ENCODE peak calls at places on chromosomes 7 and 10, in nine cellular contexts. C is cardiac muscle cell; G is hepatocyte; B is lower lobe of right lung; R is A549; J is prostate gland; U is Peyer's patch; Y is CD4-positive, alpha-beta T cell; Z is gastrocnemius medialis. K is an unnamed sample.

GRCh38 chr7:4772306-4772705 is 3.1 kb upstream of the AP5Z1 start:
- DNase-seq in C (no peak), G (no peak), B (no peak), R (no peak), J (no peak), U (no peak), Y (no peak), Z (no peak), K (no peak)

GRCh38 chr10:119246862-119247549 is 39.6 kb downstream of the GRK5 start:
- DNase-seq in C (peak; percentile 79), G (no peak), B (peak; percentile 55), R (no peak), J (no peak), U (no peak), Y (no peak), Z (peak; percentile 23), K (no peak)

GRCh38 chr10:87092861-87093460 is 1.7 kb downstream of the GLUD1 start:
- DNase-seq in C (peak; percentile 42), G (peak; percentile 74), B (no peak), R (no peak), J (peak; percentile 27), U (peak; percentile 30), Y (no peak), Z (no peak), K (peak; percentile 49)

GRCh38 chr7:15554081-15554480 is 7.7 kb downstream of the AGMO start:
- DNase-seq in C (peak; percentile 13), G (no peak), B (no peak), R (peak; percentile 60), J (no peak), U (no peak), Y (no peak), Z (no peak), K (no peak)

GRCh38 chr10:129161184-129161583 is 305.9 kb upstream of the MGMT start:
- DNase-seq in C (peak; percentile 39), G (peak; percentile 30), B (no peak), R (no peak), J (no peak), U (no peak), Y (no peak), Z (no peak), K (no peak)

GRCh38 chr7:24075426-24075810 is 208.6 kb upstream of the NPY start:
- DNase-seq in C (no peak), G (no peak), B (no peak), R (no peak), J (no peak), U (no peak), Y (no peak), Z (no peak), K (no peak)

GRCh38 chr7:129609666-129610065 is 1.9 kb upstream of the NRF1 start:
- DNase-seq in C (no peak), G (peak; percentile 18), B (no peak), R (no peak), J (no peak), U (no peak), Y (no peak), Z (no peak), K (no peak)

GRCh38 chr7:134546903-134547737 is 1.8 kb upstream of the AKR1B15 start:
- DNase-seq in C (peak; percentile 67), G (peak; percentile 22), B (peak; percentile 68), R (peak; percentile 85), J (peak; percentile 35), U (peak; percentile 55), Y (peak; percentile 64), Z (peak; percentile 45), K (peak; percentile 74)

GRCh38 chr10:133109736-133110532 is 22.2 kb downstream of the ADGRA1 start:
- DNase-seq in C (no peak), G (peak; percentile 47), B (peak; percentile 65), R (peak; percentile 32), J (no peak), U (no peak), Y (no peak), Z (peak; percentile 96), K (no peak)
- H3K9me3 ChIP-seq in C (no peaks in the 10 kb centered on the region), G (no peaks in the 10 kb centered on the region), B (peaks cover 20% of the 10 kb centered on the region), R (peaks cover 16% of the 10 kb centered on the region), J (no peaks in the 10 kb centered on the region), U (peaks cover 5% of the 10 kb centered on the region), Y (peaks cover 19% of the 10 kb centered on the region), Z (no peaks in the 10 kb centered on the region), K (no peaks in the 10 kb centered on the region)

DNA sequence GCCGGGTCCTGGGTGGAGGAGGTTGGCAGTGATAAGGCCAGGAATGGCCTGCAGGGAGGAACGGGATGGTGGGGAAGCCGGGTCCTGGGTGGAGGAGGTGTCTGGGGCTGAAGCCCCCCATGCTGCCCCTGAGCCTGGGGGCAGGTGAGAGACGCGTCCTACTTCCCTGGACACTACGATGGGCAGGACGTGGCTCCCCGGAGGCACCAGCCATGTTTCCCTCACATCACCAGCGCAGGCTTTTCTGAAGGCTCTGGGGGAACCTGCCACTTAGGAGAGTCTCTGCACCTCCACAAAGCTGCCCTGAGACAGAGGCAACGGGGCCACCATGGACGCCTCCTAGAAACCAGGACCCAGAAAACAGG is 324.8 kb downstream of the DNAJB6 start:
- DNase-seq in C (no peak), G (no peak), B (no peak), R (no peak), J (no peak), U (no peak), Y (no peak), Z (no peak), K (no peak)
- H3K9me3 ChIP-seq in C (no peaks in the 10 kb centered on the region), G (no peaks in the 10 kb centered on the region), B (no peaks in the 10 kb centered on the region), R (no peaks in the 10 kb centered on the region), J (no peaks in the 10 kb centered on the region), U (no peaks in the 10 kb centered on the region), Y (no peaks in the 10 kb centered on the region), Z (no peaks in the 10 kb centered on the region), K (no peaks in the 10 kb centered on the region)

DNA sequence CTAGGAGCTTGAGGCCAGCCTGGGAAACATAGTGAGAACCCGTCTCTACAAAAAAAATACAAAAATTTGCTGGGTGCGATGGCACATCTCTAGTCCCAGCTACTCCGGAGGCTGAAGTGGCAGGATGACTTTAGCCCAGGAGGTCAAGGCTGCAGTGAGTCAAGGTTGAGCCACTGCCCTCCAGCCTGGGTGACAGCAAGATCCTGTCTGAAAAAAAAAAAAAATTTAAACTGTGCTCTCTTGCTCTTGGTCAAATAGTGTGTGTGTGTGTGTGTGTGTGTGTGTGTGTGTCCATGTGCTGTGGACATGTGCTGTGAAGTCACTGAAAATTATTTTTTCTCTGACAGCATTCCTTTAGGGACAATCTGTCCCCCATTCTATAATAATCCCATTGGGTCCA is 62.1 kb upstream of the TCF7L2 start:
- DNase-seq in C (no peak), G (no peak), B (no peak), R (no peak), J (no peak), U (no peak), Y (no peak), Z (no peak), K (no peak)
- H3K9me3 ChIP-seq in C (no peaks in the 10 kb centered on the region), G (no peaks in the 10 kb centered on the region), B (no peaks in the 10 kb centered on the region), R (peaks cover 11% of the 10 kb centered on the region), J (no peaks in the 10 kb centered on the region), U (no peaks in the 10 kb centered on the region), Y (no peaks in the 10 kb centered on the region), Z (no peaks in the 10 kb centered on the region), K (no peaks in the 10 kb centered on the region)

GRCh38 chr7:157502701-157503111 is 165.9 kb downstream of the DNAJB6 start:
- DNase-seq in C (peak; percentile 10), G (no peak), B (no peak), R (no peak), J (no peak), U (peak; percentile 47), Y (peak; percentile 53), Z (no peak), K (no peak)
- H3K9me3 ChIP-seq in C (no peaks in the 10 kb centered on the region), G (no peaks in the 10 kb centered on the region), B (peaks cover 8% of the 10 kb centered on the region), R (peaks cover 16% of the 10 kb centered on the region), J (no peaks in the 10 kb centered on the region), U (no peaks in the 10 kb centered on the region), Y (peaks cover 12% of the 10 kb centered on the region), Z (no peaks in the 10 kb centered on the region), K (no peaks in the 10 kb centered on the region)

GRCh38 chr10:133529576-133529946 is 2.4 kb downstream of the CYP2E1 start:
- DNase-seq in C (no peak), G (no peak), B (no peak), R (no peak), J (no peak), U (no peak), Y (no peak), Z (no peak), K (no peak)
- H3K9me3 ChIP-seq in C (no peaks in the 10 kb centered on the region), G (no peaks in the 10 kb centered on the region), B (no peaks in the 10 kb centered on the region), R (peaks cover 1% of the 10 kb centered on the region), J (no peaks in the 10 kb centered on the region), U (no peaks in the 10 kb centered on the region), Y (no peaks in the 10 kb centered on the region), Z (no peaks in the 10 kb centered on the region), K (no peaks in the 10 kb centered on the region)

GRCh38 chr7:153397459-153397858 is 637.9 kb downstream of the ACTR3B start:
- DNase-seq in C (no peak), G (no peak), B (no peak), R (no peak), J (no peak), U (no peak), Y (no peak), Z (no peak), K (no peak)

GRCh38 chr7:153398370-153398769 is 638.8 kb downstream of the ACTR3B start:
- DNase-seq in C (no peak), G (no peak), B (no peak), R (no peak), J (no peak), U (no peak), Y (no peak), Z (no peak), K (no peak)

GRCh38 chr7:153398789-153399553 is 639.4 kb downstream of the ACTR3B start:
- DNase-seq in C (no peak), G (no peak), B (no peak), R (no peak), J (no peak), U (no peak), Y (no peak), Z (no peak), K (no peak)

GRCh38 chr7:153397906-153398305 is 638.4 kb downstream of the ACTR3B start:
- DNase-seq in C (no peak), G (no peak), B (no peak), R (no peak), J (no peak), U (no peak), Y (no peak), Z (no peak), K (no peak)

DNA sequence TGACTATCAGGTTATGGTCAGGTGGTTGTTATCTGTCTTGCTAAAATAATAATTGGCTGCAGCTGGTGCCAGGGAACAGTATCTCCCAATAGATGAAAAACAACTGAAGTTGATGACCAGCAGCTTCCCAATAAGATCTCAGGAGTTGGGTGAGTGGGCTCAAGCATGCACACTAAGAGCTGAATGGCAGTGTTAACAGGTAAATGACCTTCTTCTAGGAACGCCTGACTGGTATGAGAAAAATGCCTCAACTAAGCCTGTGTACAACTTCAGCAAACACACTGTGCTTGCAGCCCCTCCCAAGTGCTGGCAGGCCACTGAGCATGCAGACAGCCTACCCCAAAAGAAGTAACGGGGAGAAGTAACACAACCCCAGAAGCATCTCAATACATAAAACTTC is 636.9 kb downstream of the ACTR3B start:
- DNase-seq in C (no peak), G (no peak), B (no peak), R (no peak), J (no peak), U (no peak), Y (no peak), Z (no peak), K (no peak)
- H3K9me3 ChIP-seq in C (peaks cover 2% of the 10 kb centered on the region), G (no peaks in the 10 kb centered on the region), B (no peaks in the 10 kb centered on the region), R (no peaks in the 10 kb centered on the region), J (no peaks in the 10 kb centered on the region), U (peaks cover under 1% of the 10 kb centered on the region), Y (peaks cover 5% of the 10 kb centered on the region), Z (no peaks in the 10 kb centered on the region), K (no peaks in the 10 kb centered on the region)

GRCh38 chr7:147711429-147711828 is 879.1 kb upstream of the C7orf33 start:
- DNase-seq in C (no peak), G (no peak), B (no peak), R (no peak), J (no peak), U (no peak), Y (no peak), Z (no peak), K (no peak)
- H3K9me3 ChIP-seq in C (no peaks in the 10 kb centered on the region), G (no peaks in the 10 kb centered on the region), B (no peaks in the 10 kb centered on the region), R (peaks cover 6% of the 10 kb centered on the region), J (no peaks in the 10 kb centered on the region), U (peaks cover 10% of the 10 kb centered on the region), Y (peaks cover 11% of the 10 kb centered on the region), Z (no peaks in the 10 kb centered on the region), K (no peaks in the 10 kb centered on the region)